ENCODE peak calls at places on chromosomes 5 and 9, in four cellular contexts. G is AG10803, C is spleen, A is type B pancreatic cell. B is an unnamed sample.

GRCh38 chr9:33287087-33287490 is 3.2 kb upstream of the NFX1 start:
- DNase-seq in C (no peak), G (peak), A (no peak), B (no peak)

GRCh38 chr9:94985649-94986048 is 259.1 kb downstream of the AOPEP start:
- DNase-seq in C (no peak), A (no peak), G (no peak), B (no peak)

GRCh38 chr5:134139377-134139851 is 24.9 kb downstream of the TCF7 start:
- DNase-seq in A (peak), G (no peak), C (peak), B (peak)

GRCh38 chr9:70105142-70105541 is 61.5 kb downstream of the MAMDC2 start:
- DNase-seq in A (no peak), C (no peak), G (no peak), B (no peak)

GRCh38 chr9:14258840-14259239 is 55.1 kb downstream of the NFIB start:
- DNase-seq in C (no peak), A (no peak), G (peak), B (no peak)

GRCh38 chr9:84419203-84419602 is 78.6 kb upstream of the SLC28A3 start:
- DNase-seq in C (no peak), G (no peak), A (no peak), B (no peak)

GRCh38 chr5:62307364-62307689 is 1.3 kb downstream of the KIF2A start:
- DNase-seq in C (no peak), G (no peak), A (no peak), B (no peak)

GRCh38 chr9:134061688-134062371 is 6.0 kb downstream of the BRD3 start:
- DNase-seq in G (no peak), A (no peak), C (peak), B (peak)

GRCh38 chr5:3801967-3802366 is 206.3 kb downstream of the IRX1 start:
- DNase-seq in C (no peak), G (no peak), A (no peak), B (no peak)

GRCh38 chr5:119412828-119413227 is 39.5 kb upstream of the HSD17B4 start:
- DNase-seq in C (no peak), A (no peak), G (no peak), B (no peak)

GRCh38 chr5:60538955-60539866 is 160.8 kb downstream of the DEPDC1B start:
- DNase-seq in G (no peak), C (no peak), A (no peak), B (no peak)

GRCh38 chr9:101026824-101027223 is 1.7 kb upstream of the PLPPR1 start:
- DNase-seq in A (no peak), G (no peak), C (no peak), B (no peak)

GRCh38 chr5:34621280-34622045 is 34.7 kb upstream of the RAI14 start:
- DNase-seq in A (no peak), G (peak), C (no peak), B (no peak)

GRCh38 chr9:7328453-7328852 is 471.1 kb downstream of the DMAC1 start:
- DNase-seq in G (no peak), C (no peak), A (no peak), B (no peak)

GRCh38 chr5:143985832-143986485 is 174.0 kb downstream of the HMHB1 start:
- DNase-seq in G (peak), C (no peak), A (no peak), B (no peak)

GRCh38 chr9:70110194-70111041 is 66.8 kb downstream of the MAMDC2 start:
- DNase-seq in A (no peak), G (no peak), C (no peak), B (no peak)

GRCh38 chr5:39080597-39081204 is 6.5 kb upstream of the RICTOR start:
- DNase-seq in A (no peak), C (no peak), G (peak), B (no peak)

GRCh38 chr9:99511723-99512122 is 289.6 kb downstream of the SEC61B start:
- DNase-seq in G (no peak), C (no peak), A (no peak), B (no peak)

GRCh38 chr5:160155017-160155725 is 35.9 kb upstream of the PWWP2A start:
- DNase-seq in C (no peak), G (no peak), A (no peak), B (no peak)

GRCh38 chr5:73201547-73202513 is 28.8 kb downstream of the TMEM174 start:
- DNase-seq in C (peak), A (peak), G (peak), B (peak)

GRCh38 chr5:93644760-93645159 is 61.7 kb downstream of the NR2F1 start:
- DNase-seq in C (no peak), G (no peak), A (no peak), B (no peak)

GRCh38 chr9:20597862-20598261 is 24.4 kb downstream of the MLLT3 start:
- DNase-seq in C (no peak), A (no peak), G (peak), B (no peak)

GRCh38 chr5:41508696-41509398 is 1.6 kb downstream of the PLCXD3 start:
- DNase-seq in C (no peak), G (no peak), A (no peak), B (no peak)

GRCh38 chr9:99040911-99041582 is 63.9 kb upstream of the TGFBR1 start:
- DNase-seq in A (no peak), C (no peak), G (peak), B (no peak)

GRCh38 chr5:84218546-84218945 is 166.1 kb downstream of the EDIL3 start:
- DNase-seq in A (no peak), C (peak), G (no peak), B (no peak)

GRCh38 chr9:87711857-87712800 is 13.8 kb upstream of the CTSL start:
- DNase-seq in G (peak), C (no peak), A (no peak), B (no peak)

GRCh38 chr9:137582286-137582860 is 3.6 kb upstream of the DPH7 start:
- DNase-seq in G (no peak), C (no peak), A (no peak), B (peak)

GRCh38 chr9:5698004-5698403 is 69.1 kb downstream of the RIC1 start:
- DNase-seq in G (no peak), A (no peak), C (no peak), B (no peak)

GRCh38 chr9:91147079-91147708 is 214.5 kb downstream of the AUH start:
- DNase-seq in C (no peak), A (no peak), G (no peak), B (no peak)

GRCh38 chr9:110452227-110452801 is 114.7 kb upstream of the TXNDC8 start:
- DNase-seq in A (no peak), G (peak), C (no peak), B (no peak)

GRCh38 chr5:115423541-115423940 is 121.0 kb downstream of the FEM1C start:
- DNase-seq in C (no peak), G (no peak), A (no peak), B (no peak)

GRCh38 chr5:145531038-145531734 is 304.0 kb downstream of the PRELID2 start:
- DNase-seq in C (no peak), A (no peak), G (peak), B (no peak)

GRCh38 chr9:37446401-37446800 is 18.8 kb downstream of the ZBTB5 start:
- DNase-seq in G (no peak), C (no peak), A (no peak), B (no peak)

GRCh38 chr9:134670042-134670525 is 28.5 kb downstream of the COL5A1 start:
- DNase-seq in A (no peak), G (peak), C (no peak), B (no peak)

GRCh38 chr5:169268019-169268418 is 32.9 kb downstream of the SLIT3 start:
- DNase-seq in C (no peak), G (peak), A (no peak), B (no peak)

GRCh38 chr9:108844856-108845255 is 10.9 kb downstream of the ACTL7B start:
- DNase-seq in A (no peak), G (no peak), C (no peak), B (no peak)

GRCh38 chr9:108842610-108843295 is 13.0 kb downstream of the ACTL7B start:
- DNase-seq in G (no peak), C (no peak), A (no peak), B (no peak)

GRCh38 chr9:108844391-108844790 is 11.4 kb downstream of the ACTL7B start:
- DNase-seq in C (no peak), A (no peak), G (no peak), B (no peak)
- TF ChIP-seq CTCF in C (no peak), A (no peak), G (no peak), B (no peak)

DNA sequence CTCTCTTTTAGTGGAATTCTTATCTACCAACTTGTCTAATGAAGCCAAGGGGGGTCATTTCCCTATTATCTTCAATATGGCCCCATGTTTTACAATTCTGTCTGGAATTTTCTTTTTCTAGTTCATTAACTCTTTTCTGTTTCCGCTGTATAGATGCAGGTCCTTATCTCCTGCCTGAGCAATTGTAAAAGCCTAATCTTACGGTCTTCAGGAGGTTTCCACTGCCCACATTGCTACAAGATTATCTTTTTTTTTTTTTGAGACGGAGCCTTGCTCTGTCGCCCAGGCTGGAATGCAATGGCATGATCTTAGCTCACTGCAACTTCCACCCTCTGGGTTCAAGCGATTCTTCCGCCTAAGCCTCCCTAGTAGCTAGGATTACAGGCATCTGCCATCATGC is 132.3 kb downstream of the UNC13B start:
- DNase-seq in A (no peak), G (no peak), C (no peak), B (no peak)
- TF ChIP-seq CTCF in A (no peak), G (no peak), C (no peak), B (no peak)

GRCh38 chr5:2746642-2747041 is 4.8 kb downstream of the IRX2 start:
- DNase-seq in C (no peak), A (no peak), G (peak), B (no peak)
- TF ChIP-seq CTCF in C (no peak), A (peak), G (peak), B (no peak)

DNA sequence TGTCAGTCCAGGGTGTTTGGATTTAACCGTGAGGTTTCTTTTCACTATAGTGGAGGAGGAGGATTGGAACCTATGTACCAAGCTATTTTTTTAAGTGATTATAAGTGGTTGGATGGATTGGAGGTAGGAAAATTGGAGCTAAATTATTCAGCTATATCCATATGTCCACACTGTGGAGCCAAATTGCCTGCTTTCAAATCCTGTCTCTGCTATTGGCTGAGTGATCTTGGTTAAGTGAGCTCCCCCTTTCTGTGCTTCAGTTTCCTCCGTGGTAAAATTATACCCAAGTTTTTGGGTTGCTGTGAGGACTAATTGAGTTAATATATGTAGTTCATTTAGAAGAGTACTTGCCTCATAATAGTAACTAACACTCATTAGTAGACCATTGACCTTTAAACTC is 2.5 kb downstream of the CENPP start:
- DNase-seq in G (peak), A (no peak), C (no peak), B (no peak)
- TF ChIP-seq CTCF in G (peak), A (peak), C (no peak), B (no peak)

DNA sequence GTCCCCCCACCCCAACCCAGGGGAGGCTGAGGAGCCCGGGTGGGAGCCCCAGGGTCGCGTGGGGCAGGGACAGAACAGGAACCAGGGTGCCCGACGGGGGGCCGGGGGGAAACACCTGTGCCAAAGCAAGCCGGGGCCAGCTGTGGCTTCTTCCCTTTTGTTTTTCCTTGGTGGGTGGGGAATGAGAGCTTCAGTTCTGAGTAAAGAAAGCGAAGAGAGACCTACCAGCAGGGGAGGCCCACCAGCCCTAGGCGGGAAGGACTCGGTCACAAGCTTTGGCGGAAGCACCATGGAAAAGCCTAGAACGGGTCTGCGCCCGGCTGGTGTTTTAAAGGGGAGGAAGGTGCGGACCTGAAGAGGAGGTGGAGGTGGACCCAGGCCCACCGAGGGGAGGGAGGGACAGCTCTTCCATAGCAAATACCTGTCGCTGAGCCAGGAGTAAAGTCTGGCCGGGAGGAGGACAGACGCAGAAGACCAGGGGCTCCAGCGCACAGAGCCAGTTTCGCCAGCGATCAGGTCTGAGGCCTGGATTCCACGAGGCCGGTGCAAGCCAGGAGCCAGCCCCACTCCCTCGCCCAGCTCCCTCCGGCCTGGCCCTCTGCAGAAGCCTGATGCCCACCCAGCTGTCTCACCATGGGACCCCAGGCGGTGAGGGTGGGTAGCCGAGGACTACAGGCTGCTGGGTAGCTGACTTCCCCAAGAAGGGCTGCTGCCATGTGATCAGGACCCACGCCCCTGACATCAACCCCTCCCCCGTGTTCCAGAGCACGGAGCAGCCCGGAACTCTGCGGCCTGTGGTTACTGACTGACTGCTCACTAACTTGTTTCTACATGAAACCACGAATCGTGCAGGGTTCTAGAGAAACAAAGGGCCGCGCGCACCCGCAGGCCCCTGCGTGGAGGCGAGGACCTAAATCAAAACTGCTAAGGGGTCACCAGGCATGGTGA is 849 bp upstream of the MGAT1 start:
- DNase-seq in G (peak), C (peak), A (peak), B (peak)
- TF ChIP-seq CTCF in G (peak), C (peak), A (no peak), B (no peak)

GRCh38 chr9:79233542-79233941 is 338.2 kb upstream of the TLE4 start:
- DNase-seq in C (no peak), G (peak), A (no peak), B (no peak)
- TF ChIP-seq CTCF in C (no peak), G (peak), A (peak), B (peak)

DNA sequence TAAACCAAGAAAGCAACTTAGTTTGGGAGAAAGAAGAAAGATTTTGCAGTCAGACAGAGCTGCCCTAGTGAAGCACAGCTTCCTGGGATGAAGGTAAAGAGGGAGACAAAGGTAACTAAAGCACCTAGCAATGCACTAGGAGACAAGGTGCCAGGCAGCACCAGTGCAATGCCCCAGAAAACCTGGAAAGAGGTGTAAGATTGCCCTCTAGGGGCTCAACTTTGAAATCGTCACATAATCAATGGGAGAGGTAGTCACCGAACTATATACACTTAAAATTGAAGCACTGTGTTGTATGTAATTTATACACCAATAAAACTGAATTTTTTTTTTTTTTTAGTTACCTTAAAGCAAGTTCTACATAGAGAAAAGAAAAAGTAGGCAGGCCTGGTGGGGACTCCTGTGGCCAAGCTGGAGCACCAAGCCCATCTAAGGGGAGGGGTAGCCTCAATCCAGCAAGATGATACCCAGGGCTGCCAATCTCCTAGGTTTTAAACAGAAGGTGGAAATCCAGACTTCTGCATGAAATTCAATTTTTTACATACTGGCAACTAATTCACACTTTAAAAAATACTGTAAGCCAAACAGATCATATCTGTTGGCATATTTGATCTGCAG is 48.2 kb downstream of the CDK5RAP2 start:
- DNase-seq in C (no peak), G (peak), A (no peak), B (no peak)
- TF ChIP-seq CTCF in C (no peak), G (peak), A (peak), B (peak)

GRCh38 chr5:136446565-136446964 is 81.2 kb upstream of the TRPC7 start:
- DNase-seq in A (no peak), G (no peak), C (no peak), B (no peak)
- TF ChIP-seq CTCF in A (no peak), G (no peak), C (no peak), B (no peak)

B was measured in kidney.